ENCODE peak calls at places on chromosomes 11 and 22, in ten cellular contexts. One of them, this sample, is unnamed.

GRCh38 chr22:42820075-42820763 is 36.9 kb downstream of the ARFGAP3 start:
- DNase-seq in psoas muscle: no peak
- DNase-seq in fibroblast of the aortic adventitia: peak; percentile 90
- DNase-seq in neuronal stem cell: no peak
- DNase-seq in AG10803: peak; percentile 59
- DNase-seq in choroid plexus epithelial cell: peak; percentile 84
- DNase-seq in trophoblast cell: no peak
- DNase-seq in CD4-positive, alpha-beta memory T cell: no peak
- DNase-seq in CD8-positive, alpha-beta T cell: no peak
- DNase-seq in fibroblast of pulmonary artery: peak; percentile 79
- DNase-seq in this sample: no peak

GRCh38 chr22:27045103-27045940 is 387.9 kb downstream of the MIAT start:
- DNase-seq in AG10803: peak; percentile 46
- DNase-seq in psoas muscle: no peak
- DNase-seq in fibroblast of the aortic adventitia: peak; percentile 57
- DNase-seq in fibroblast of pulmonary artery: peak; percentile 33
- DNase-seq in neuronal stem cell: no peak
- DNase-seq in CD4-positive, alpha-beta memory T cell: no peak
- DNase-seq in CD8-positive, alpha-beta T cell: no peak
- DNase-seq in trophoblast cell: no peak
- DNase-seq in choroid plexus epithelial cell: peak; percentile 69
- DNase-seq in this sample: peak; percentile 55

GRCh38 chr22:40387758-40388157 is 17.4 kb downstream of the SGSM3 start:
- DNase-seq in psoas muscle: no peak
- DNase-seq in AG10803: no peak
- DNase-seq in neuronal stem cell: no peak
- DNase-seq in CD4-positive, alpha-beta memory T cell: no peak
- DNase-seq in choroid plexus epithelial cell: no peak
- DNase-seq in fibroblast of pulmonary artery: no peak
- DNase-seq in trophoblast cell: no peak
- DNase-seq in fibroblast of the aortic adventitia: no peak
- DNase-seq in CD8-positive, alpha-beta T cell: no peak
- DNase-seq in this sample: no peak

GRCh38 chr11:132206993-132207392 is 836.6 kb downstream of the NTM start:
- DNase-seq in trophoblast cell: no peak
- DNase-seq in neuronal stem cell: no peak
- DNase-seq in CD4-positive, alpha-beta memory T cell: no peak
- DNase-seq in fibroblast of the aortic adventitia: no peak
- DNase-seq in CD8-positive, alpha-beta T cell: no peak
- DNase-seq in fibroblast of pulmonary artery: no peak
- DNase-seq in AG10803: no peak
- DNase-seq in choroid plexus epithelial cell: no peak
- DNase-seq in psoas muscle: no peak
- DNase-seq in this sample: peak; percentile 5

GRCh38 chr11:85472953-85473352 is 154.2 kb downstream of the DLG2 start:
- DNase-seq in choroid plexus epithelial cell: no peak
- DNase-seq in psoas muscle: no peak
- DNase-seq in fibroblast of the aortic adventitia: no peak
- DNase-seq in trophoblast cell: no peak
- DNase-seq in neuronal stem cell: no peak
- DNase-seq in CD8-positive, alpha-beta T cell: no peak
- DNase-seq in CD4-positive, alpha-beta memory T cell: no peak
- DNase-seq in fibroblast of pulmonary artery: no peak
- DNase-seq in AG10803: no peak
- DNase-seq in this sample: no peak

GRCh38 chr22:28424427-28425080 is 255.1 kb downstream of the TTC28 start:
- DNase-seq in psoas muscle: no peak
- DNase-seq in neuronal stem cell: no peak
- DNase-seq in AG10803: peak; percentile 86
- DNase-seq in CD8-positive, alpha-beta T cell: no peak
- DNase-seq in fibroblast of the aortic adventitia: peak; percentile 58
- DNase-seq in fibroblast of pulmonary artery: peak; percentile 63
- DNase-seq in CD4-positive, alpha-beta memory T cell: no peak
- DNase-seq in choroid plexus epithelial cell: peak; percentile 55
- DNase-seq in trophoblast cell: peak; percentile 78
- DNase-seq in this sample: peak; percentile 58

GRCh38 chr11:66388746-66389386 is 17.3 kb upstream of the SLC29A2 start:
- DNase-seq in psoas muscle: peak; percentile 84
- DNase-seq in fibroblast of pulmonary artery: peak; percentile 80
- DNase-seq in CD8-positive, alpha-beta T cell: peak; percentile 44
- DNase-seq in choroid plexus epithelial cell: peak; percentile 90
- DNase-seq in trophoblast cell: peak; percentile 95
- DNase-seq in CD4-positive, alpha-beta memory T cell: peak; percentile 80
- DNase-seq in AG10803: peak; percentile 69
- DNase-seq in neuronal stem cell: peak; percentile 64
- DNase-seq in fibroblast of the aortic adventitia: peak; percentile 77
- DNase-seq in this sample: peak; percentile 55

GRCh38 chr11:71272161-71272560 is 19.8 kb upstream of the SHANK2 start:
- DNase-seq in psoas muscle: no peak
- DNase-seq in choroid plexus epithelial cell: no peak
- DNase-seq in fibroblast of pulmonary artery: no peak
- DNase-seq in fibroblast of the aortic adventitia: no peak
- DNase-seq in CD4-positive, alpha-beta memory T cell: no peak
- DNase-seq in CD8-positive, alpha-beta T cell: no peak
- DNase-seq in neuronal stem cell: no peak
- DNase-seq in AG10803: no peak
- DNase-seq in trophoblast cell: no peak
- DNase-seq in this sample: no peak

GRCh38 chr11:66002648-66003225 is 434 bp downstream of the BANF1 start:
- DNase-seq in psoas muscle: peak; percentile 91
- DNase-seq in fibroblast of pulmonary artery: peak; percentile 53
- DNase-seq in trophoblast cell: peak; percentile 39
- DNase-seq in neuronal stem cell: no peak
- DNase-seq in fibroblast of the aortic adventitia: peak; percentile 45
- DNase-seq in AG10803: peak; percentile 44
- DNase-seq in CD8-positive, alpha-beta T cell: no peak
- DNase-seq in choroid plexus epithelial cell: peak; percentile 44
- DNase-seq in CD4-positive, alpha-beta memory T cell: no peak
- DNase-seq in this sample: peak; percentile 41

GRCh38 chr22:43546186-43546585 is 134.4 kb downstream of the MPPED1 start:
- DNase-seq in neuronal stem cell: no peak
- DNase-seq in psoas muscle: no peak
- DNase-seq in trophoblast cell: no peak
- DNase-seq in CD4-positive, alpha-beta memory T cell: no peak
- DNase-seq in fibroblast of pulmonary artery: no peak
- DNase-seq in choroid plexus epithelial cell: no peak
- DNase-seq in AG10803: no peak
- DNase-seq in fibroblast of the aortic adventitia: no peak
- DNase-seq in CD8-positive, alpha-beta T cell: no peak
- DNase-seq in this sample: no peak

GRCh38 chr11:113628912-113629311 is 77.2 kb downstream of the TMPRSS5 start:
- DNase-seq in psoas muscle: no peak
- DNase-seq in CD8-positive, alpha-beta T cell: no peak
- DNase-seq in trophoblast cell: no peak
- DNase-seq in CD4-positive, alpha-beta memory T cell: no peak
- DNase-seq in fibroblast of the aortic adventitia: no peak
- DNase-seq in neuronal stem cell: peak; percentile 17
- DNase-seq in fibroblast of pulmonary artery: no peak
- DNase-seq in choroid plexus epithelial cell: no peak
- DNase-seq in AG10803: no peak
- DNase-seq in this sample: no peak

DNA sequence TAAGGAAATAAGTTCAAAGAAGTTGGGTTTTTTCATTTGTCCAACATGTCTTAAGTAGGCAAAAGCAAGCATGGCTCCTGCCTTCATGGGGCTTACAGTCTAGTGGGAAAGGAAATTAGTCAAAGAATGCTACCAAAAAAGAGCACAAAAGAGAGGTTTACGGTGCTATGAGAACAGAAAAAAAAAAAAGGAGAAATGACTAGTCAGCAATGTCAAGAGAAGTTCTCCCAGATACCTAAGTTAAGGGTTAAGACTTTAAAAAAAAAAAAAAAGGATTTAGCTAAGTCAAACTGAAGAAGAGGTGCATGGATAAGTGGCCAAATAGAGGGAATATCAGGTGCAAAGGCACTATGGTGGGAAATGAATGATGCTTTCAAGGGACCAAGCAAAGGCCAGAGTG is 29.3 kb downstream of the SERGEF start:
- DNase-seq in choroid plexus epithelial cell: no peak
- DNase-seq in CD4-positive, alpha-beta memory T cell: no peak
- DNase-seq in psoas muscle: no peak
- DNase-seq in AG10803: no peak
- DNase-seq in CD8-positive, alpha-beta T cell: no peak
- DNase-seq in fibroblast of pulmonary artery: no peak
- DNase-seq in fibroblast of the aortic adventitia: no peak
- DNase-seq in neuronal stem cell: no peak
- DNase-seq in trophoblast cell: no peak
- DNase-seq in this sample: no peak
- H3K4me3 ChIP-seq in choroid plexus epithelial cell: no peak overlapping the region
- H3K4me3 ChIP-seq in CD4-positive, alpha-beta memory T cell: no peak overlapping the region
- H3K4me3 ChIP-seq in psoas muscle: no peak overlapping the region
- H3K4me3 ChIP-seq in AG10803: no peak overlapping the region
- H3K4me3 ChIP-seq in CD8-positive, alpha-beta T cell: no peak overlapping the region
- H3K4me3 ChIP-seq in fibroblast of pulmonary artery: no peak overlapping the region
- H3K4me3 ChIP-seq in fibroblast of the aortic adventitia: no peak overlapping the region
- H3K4me3 ChIP-seq in neuronal stem cell: no peak overlapping the region
- H3K4me3 ChIP-seq in trophoblast cell: no peak overlapping the region
- H3K4me3 ChIP-seq in this sample: no peak overlapping the region

GRCh38 chr11:103940542-103940941 is 95.9 kb upstream of the DDI1 start:
- DNase-seq in fibroblast of pulmonary artery: no peak
- DNase-seq in AG10803: no peak
- DNase-seq in choroid plexus epithelial cell: no peak
- DNase-seq in fibroblast of the aortic adventitia: no peak
- DNase-seq in neuronal stem cell: no peak
- DNase-seq in trophoblast cell: no peak
- DNase-seq in psoas muscle: no peak
- DNase-seq in CD4-positive, alpha-beta memory T cell: no peak
- DNase-seq in CD8-positive, alpha-beta T cell: no peak
- DNase-seq in this sample: no peak

GRCh38 chr11:103936059-103936458 is 100.4 kb upstream of the DDI1 start:
- DNase-seq in choroid plexus epithelial cell: peak; percentile 60
- DNase-seq in CD4-positive, alpha-beta memory T cell: no peak
- DNase-seq in CD8-positive, alpha-beta T cell: no peak
- DNase-seq in fibroblast of pulmonary artery: no peak
- DNase-seq in fibroblast of the aortic adventitia: peak; percentile 52
- DNase-seq in psoas muscle: no peak
- DNase-seq in neuronal stem cell: no peak
- DNase-seq in AG10803: peak; percentile 44
- DNase-seq in trophoblast cell: no peak
- DNase-seq in this sample: peak; percentile 71

GRCh38 chr11:103935219-103935618 is 101.2 kb upstream of the DDI1 start:
- DNase-seq in choroid plexus epithelial cell: no peak
- DNase-seq in fibroblast of pulmonary artery: no peak
- DNase-seq in AG10803: no peak
- DNase-seq in CD4-positive, alpha-beta memory T cell: no peak
- DNase-seq in psoas muscle: no peak
- DNase-seq in trophoblast cell: no peak
- DNase-seq in CD8-positive, alpha-beta T cell: no peak
- DNase-seq in neuronal stem cell: no peak
- DNase-seq in fibroblast of the aortic adventitia: no peak
- DNase-seq in this sample: no peak

GRCh38 chr11:103942646-103943045 is 93.8 kb upstream of the DDI1 start:
- DNase-seq in CD4-positive, alpha-beta memory T cell: no peak
- DNase-seq in choroid plexus epithelial cell: no peak
- DNase-seq in psoas muscle: no peak
- DNase-seq in AG10803: peak; percentile 54
- DNase-seq in fibroblast of the aortic adventitia: peak; percentile 68
- DNase-seq in trophoblast cell: no peak
- DNase-seq in fibroblast of pulmonary artery: no peak
- DNase-seq in neuronal stem cell: no peak
- DNase-seq in CD8-positive, alpha-beta T cell: no peak
- DNase-seq in this sample: no peak

DNA sequence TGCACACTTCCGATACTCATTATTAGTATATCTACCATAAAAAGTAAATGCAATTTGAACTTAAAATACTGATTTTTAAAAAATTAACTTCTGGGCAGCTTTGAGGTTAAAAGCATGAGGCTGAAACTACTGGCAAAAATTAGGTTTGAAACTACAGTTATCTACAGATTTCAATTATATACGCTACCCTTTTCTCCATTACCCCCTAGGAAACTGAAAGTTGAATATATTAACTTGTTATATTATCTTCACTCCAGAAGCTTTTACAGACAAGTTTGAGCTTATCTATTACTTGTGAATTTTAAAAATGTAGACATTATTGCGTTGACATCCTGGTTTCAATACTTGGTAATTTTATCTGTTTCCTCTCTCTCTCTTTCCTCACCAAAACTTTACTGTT is 96.7 kb upstream of the DDI1 start:
- DNase-seq in psoas muscle: no peak
- DNase-seq in CD8-positive, alpha-beta T cell: no peak
- DNase-seq in CD4-positive, alpha-beta memory T cell: no peak
- DNase-seq in choroid plexus epithelial cell: no peak
- DNase-seq in trophoblast cell: no peak
- DNase-seq in AG10803: no peak
- DNase-seq in fibroblast of the aortic adventitia: no peak
- DNase-seq in fibroblast of pulmonary artery: no peak
- DNase-seq in neuronal stem cell: no peak
- DNase-seq in this sample: no peak
- H3K4me3 ChIP-seq in psoas muscle: no peak overlapping the region
- H3K4me3 ChIP-seq in CD8-positive, alpha-beta T cell: no peak overlapping the region
- H3K4me3 ChIP-seq in CD4-positive, alpha-beta memory T cell: no peak overlapping the region
- H3K4me3 ChIP-seq in choroid plexus epithelial cell: no peak overlapping the region
- H3K4me3 ChIP-seq in trophoblast cell: no peak overlapping the region
- H3K4me3 ChIP-seq in AG10803: no peak overlapping the region
- H3K4me3 ChIP-seq in fibroblast of the aortic adventitia: no peak overlapping the region
- H3K4me3 ChIP-seq in fibroblast of pulmonary artery: no peak overlapping the region
- H3K4me3 ChIP-seq in neuronal stem cell: no peak overlapping the region
- H3K4me3 ChIP-seq in this sample: no peak overlapping the region

DNA sequence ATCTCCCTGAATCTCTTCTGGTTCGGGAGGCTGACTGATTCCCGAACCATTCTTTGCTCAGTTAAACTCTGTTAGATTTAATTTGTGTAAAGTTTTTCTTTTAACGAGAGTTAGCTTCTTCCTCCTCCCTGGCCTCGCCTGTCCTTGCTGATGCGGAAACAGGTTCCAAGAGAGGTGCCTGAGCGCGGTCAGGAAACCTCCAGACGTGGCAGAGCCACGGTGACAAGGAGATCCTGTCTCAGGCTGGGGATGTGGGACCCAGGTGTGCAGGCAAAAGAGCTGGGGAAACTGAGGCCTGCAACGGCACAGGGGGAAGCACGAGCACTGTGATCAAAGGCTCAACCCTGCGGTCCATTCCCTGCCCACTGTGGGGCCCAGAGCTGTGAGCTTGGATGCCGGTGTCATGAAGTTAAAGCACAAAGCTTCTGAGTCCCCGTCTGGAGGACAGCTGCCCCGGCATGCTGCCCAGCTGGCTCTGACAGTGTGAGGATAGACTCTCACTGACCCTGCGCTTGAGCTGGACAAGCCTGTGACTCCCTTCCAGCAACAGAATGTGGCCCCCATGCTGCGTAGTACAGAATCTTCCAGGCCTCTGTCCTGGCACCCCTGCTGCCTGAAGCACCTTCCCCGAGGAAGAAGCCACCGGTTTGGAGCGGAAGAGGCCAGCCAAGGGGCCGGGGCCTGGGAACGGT is 960.6 kb downstream of the BRD1 start:
- DNase-seq in AG10803: no peak
- DNase-seq in fibroblast of pulmonary artery: no peak
- DNase-seq in trophoblast cell: no peak
- DNase-seq in CD8-positive, alpha-beta T cell: no peak
- DNase-seq in fibroblast of the aortic adventitia: no peak
- DNase-seq in choroid plexus epithelial cell: no peak
- DNase-seq in psoas muscle: no peak
- DNase-seq in CD4-positive, alpha-beta memory T cell: no peak
- DNase-seq in neuronal stem cell: no peak
- DNase-seq in this sample: no peak
- H3K4me3 ChIP-seq in AG10803: no peak overlapping the region
- H3K4me3 ChIP-seq in fibroblast of pulmonary artery: no peak overlapping the region
- H3K4me3 ChIP-seq in trophoblast cell: no peak overlapping the region
- H3K4me3 ChIP-seq in CD8-positive, alpha-beta T cell: no peak overlapping the region
- H3K4me3 ChIP-seq in fibroblast of the aortic adventitia: no peak overlapping the region
- H3K4me3 ChIP-seq in choroid plexus epithelial cell: no peak overlapping the region
- H3K4me3 ChIP-seq in psoas muscle: no peak overlapping the region
- H3K4me3 ChIP-seq in CD4-positive, alpha-beta memory T cell: no peak overlapping the region
- H3K4me3 ChIP-seq in neuronal stem cell: no peak overlapping the region
- H3K4me3 ChIP-seq in this sample: no peak overlapping the region

GRCh38 chr11:117828641-117829368 is 4.3 kb upstream of the FXYD2 start:
- DNase-seq in AG10803: peak; percentile 15
- DNase-seq in CD4-positive, alpha-beta memory T cell: peak; percentile 91
- DNase-seq in fibroblast of pulmonary artery: peak; percentile 54
- DNase-seq in choroid plexus epithelial cell: peak; percentile 66
- DNase-seq in psoas muscle: peak; percentile 76
- DNase-seq in trophoblast cell: no peak
- DNase-seq in fibroblast of the aortic adventitia: peak; percentile 23
- DNase-seq in neuronal stem cell: no peak
- DNase-seq in CD8-positive, alpha-beta T cell: peak; percentile 58
- DNase-seq in this sample: peak; percentile 70
- H3K4me3 ChIP-seq in AG10803: no peak overlapping the region
- H3K4me3 ChIP-seq in CD4-positive, alpha-beta memory T cell: no peak overlapping the region
- H3K4me3 ChIP-seq in fibroblast of pulmonary artery: no peak overlapping the region
- H3K4me3 ChIP-seq in choroid plexus epithelial cell: no peak overlapping the region
- H3K4me3 ChIP-seq in psoas muscle: no peak overlapping the region
- H3K4me3 ChIP-seq in trophoblast cell: no peak overlapping the region
- H3K4me3 ChIP-seq in fibroblast of the aortic adventitia: no peak overlapping the region
- H3K4me3 ChIP-seq in neuronal stem cell: no peak overlapping the region
- H3K4me3 ChIP-seq in CD8-positive, alpha-beta T cell: no peak overlapping the region
- H3K4me3 ChIP-seq in this sample: no peak overlapping the region

This sample was measured in MG63.